ENCODE peak calls at places on chromosome 10, in seven cellular contexts. One of them, this sample, is unnamed.

GRCh38 chr10:107144490-107144889 is 20.0 kb downstream of the SORCS1 start:
- DNase-seq in mesendoderm: peak
- DNase-seq in mesenchymal stem cell: no peak
- DNase-seq in IMR-90: no peak
- DNase-seq in neuronal stem cell: peak
- DNase-seq in H9: peak
- DNase-seq in trophoblast cell: no peak
- DNase-seq in this sample: peak

GRCh38 chr10:3071405-3072198 is 4.3 kb downstream of the PFKP start:
- DNase-seq in mesendoderm: no peak
- DNase-seq in mesenchymal stem cell: peak
- DNase-seq in IMR-90: peak
- DNase-seq in neuronal stem cell: no peak
- DNase-seq in H9: no peak
- DNase-seq in trophoblast cell: peak
- DNase-seq in this sample: no peak

GRCh38 chr10:13845897-13846296 is 259.1 kb downstream of the PRPF18 start:
- DNase-seq in mesendoderm: no peak
- DNase-seq in mesenchymal stem cell: no peak
- DNase-seq in IMR-90: no peak
- DNase-seq in neuronal stem cell: no peak
- DNase-seq in H9: no peak
- DNase-seq in trophoblast cell: no peak
- DNase-seq in this sample: no peak

GRCh38 chr10:987635-987905 is 664 bp upstream of the GTPBP4 start:
- DNase-seq in mesendoderm: peak
- DNase-seq in mesenchymal stem cell: peak
- DNase-seq in IMR-90: peak
- DNase-seq in neuronal stem cell: no peak
- DNase-seq in H9: peak
- DNase-seq in trophoblast cell: peak
- DNase-seq in this sample: no peak

GRCh38 chr10:95729323-95730055 is 26.5 kb upstream of the ENTPD1 start:
- DNase-seq in mesendoderm: peak
- DNase-seq in mesenchymal stem cell: no peak
- DNase-seq in IMR-90: no peak
- DNase-seq in neuronal stem cell: no peak
- DNase-seq in H9: no peak
- DNase-seq in trophoblast cell: no peak
- DNase-seq in this sample: no peak

GRCh38 chr10:29157321-29157720 is 131.5 kb upstream of the LYZL1 start:
- DNase-seq in mesendoderm: no peak
- DNase-seq in mesenchymal stem cell: no peak
- DNase-seq in IMR-90: no peak
- DNase-seq in neuronal stem cell: no peak
- DNase-seq in H9: no peak
- DNase-seq in trophoblast cell: no peak
- DNase-seq in this sample: no peak

GRCh38 chr10:85319150-85319549 is 990.8 kb downstream of the CCSER2 start:
- DNase-seq in mesendoderm: peak
- DNase-seq in mesenchymal stem cell: peak
- DNase-seq in IMR-90: no peak
- DNase-seq in neuronal stem cell: no peak
- DNase-seq in H9: no peak
- DNase-seq in trophoblast cell: no peak
- DNase-seq in this sample: no peak

GRCh38 chr10:128304271-128304670 is 178.0 kb upstream of the MKI67 start:
- DNase-seq in mesendoderm: no peak
- DNase-seq in mesenchymal stem cell: no peak
- DNase-seq in IMR-90: no peak
- DNase-seq in neuronal stem cell: no peak
- DNase-seq in H9: no peak
- DNase-seq in trophoblast cell: no peak
- DNase-seq in this sample: no peak

GRCh38 chr10:30591249-30591670 is 38.3 kb downstream of the LYZL2 start:
- DNase-seq in mesendoderm: peak
- DNase-seq in mesenchymal stem cell: peak
- DNase-seq in IMR-90: peak
- DNase-seq in neuronal stem cell: peak
- DNase-seq in H9: peak
- DNase-seq in trophoblast cell: peak
- DNase-seq in this sample: no peak

GRCh38 chr10:2913531-2913930 is 153.8 kb upstream of the PFKP start:
- DNase-seq in mesendoderm: no peak
- DNase-seq in mesenchymal stem cell: peak
- DNase-seq in IMR-90: no peak
- DNase-seq in neuronal stem cell: no peak
- DNase-seq in H9: no peak
- DNase-seq in trophoblast cell: no peak
- DNase-seq in this sample: no peak

GRCh38 chr10:132350946-132351345 is 19.0 kb downstream of the LRRC27 start:
- DNase-seq in mesendoderm: no peak
- DNase-seq in mesenchymal stem cell: no peak
- DNase-seq in IMR-90: no peak
- DNase-seq in neuronal stem cell: no peak
- DNase-seq in H9: no peak
- DNase-seq in trophoblast cell: no peak
- DNase-seq in this sample: no peak
- H2AK5ac ChIP-seq in mesendoderm: no peak
- H2AK5ac ChIP-seq in mesenchymal stem cell: no peak
- H2AK5ac ChIP-seq in IMR-90: no peak
- H2AK5ac ChIP-seq in neuronal stem cell: peak
- H2AK5ac ChIP-seq in H9: no peak
- H2AK5ac ChIP-seq in trophoblast cell: no peak
- H2AK5ac ChIP-seq in this sample: no peak

GRCh38 chr10:7667262-7668141 is 736 bp upstream of the ITIH5 start:
- DNase-seq in mesendoderm: peak
- DNase-seq in mesenchymal stem cell: no peak
- DNase-seq in IMR-90: no peak
- DNase-seq in neuronal stem cell: peak
- DNase-seq in H9: peak
- DNase-seq in trophoblast cell: peak
- DNase-seq in this sample: no peak

GRCh38 chr10:7671121-7671520 is 4.4 kb upstream of the ITIH5 start:
- DNase-seq in mesendoderm: no peak
- DNase-seq in mesenchymal stem cell: no peak
- DNase-seq in IMR-90: no peak
- DNase-seq in neuronal stem cell: no peak
- DNase-seq in H9: no peak
- DNase-seq in trophoblast cell: no peak
- DNase-seq in this sample: no peak

GRCh38 chr10:7666253-7667023 is at the start of gene ITIH5:
- DNase-seq in mesendoderm: peak
- DNase-seq in mesenchymal stem cell: no peak
- DNase-seq in IMR-90: no peak
- DNase-seq in neuronal stem cell: peak
- DNase-seq in H9: peak
- DNase-seq in trophoblast cell: peak
- DNase-seq in this sample: peak

GRCh38 chr10:7672366-7673134 is 5.8 kb upstream of the ITIH5 start:
- DNase-seq in mesendoderm: peak
- DNase-seq in mesenchymal stem cell: no peak
- DNase-seq in IMR-90: no peak
- DNase-seq in neuronal stem cell: no peak
- DNase-seq in H9: no peak
- DNase-seq in trophoblast cell: peak
- DNase-seq in this sample: no peak

DNA sequence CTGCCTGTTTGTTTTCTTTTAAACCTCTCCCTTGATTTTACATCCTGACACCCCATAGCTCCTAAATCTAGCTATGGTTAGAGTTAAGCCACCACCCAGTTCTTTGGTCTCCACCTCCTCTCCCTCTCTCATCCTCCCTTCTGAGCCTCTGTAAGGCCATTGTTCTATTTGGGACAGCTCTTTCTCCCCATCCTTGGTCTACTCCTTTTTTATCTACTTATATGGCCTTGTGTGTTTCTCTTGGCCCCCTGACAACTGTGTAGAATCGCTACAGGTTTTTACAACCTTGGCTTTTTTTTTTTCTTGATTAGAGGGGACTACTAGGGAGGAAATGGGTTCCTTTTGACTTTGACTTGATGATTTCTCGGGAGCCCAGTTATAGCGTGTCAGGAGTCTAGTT is 3.4 kb upstream of the ITIH5 start:
- DNase-seq in mesendoderm: no peak
- DNase-seq in mesenchymal stem cell: no peak
- DNase-seq in IMR-90: no peak
- DNase-seq in neuronal stem cell: no peak
- DNase-seq in H9: no peak
- DNase-seq in trophoblast cell: no peak
- DNase-seq in this sample: no peak
- H3K18ac ChIP-seq in mesendoderm: no peak
- H3K18ac ChIP-seq in mesenchymal stem cell: no peak
- H3K18ac ChIP-seq in IMR-90: no peak
- H3K18ac ChIP-seq in neuronal stem cell: no peak
- H3K18ac ChIP-seq in H9: no peak
- H3K18ac ChIP-seq in trophoblast cell: no peak
- H3K18ac ChIP-seq in this sample: no peak

DNA sequence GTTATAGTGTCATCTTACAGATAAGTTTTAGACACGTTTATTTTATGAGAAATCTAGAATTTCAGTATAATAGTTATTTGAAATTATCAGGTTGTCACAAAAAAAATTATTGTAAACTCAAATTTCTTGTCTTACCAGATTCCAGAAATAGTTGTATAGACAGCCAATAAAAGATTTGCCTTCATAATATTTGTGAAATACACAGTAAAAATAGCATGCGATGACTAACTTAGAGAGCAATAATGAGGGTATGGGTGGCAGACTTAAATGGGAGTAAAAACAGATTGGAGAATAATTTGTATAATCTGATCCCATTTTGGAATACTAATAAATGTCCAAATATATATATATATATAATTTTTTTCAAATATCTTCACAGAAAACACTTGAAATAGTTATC is 687.5 kb upstream of the LRRTM3 start:
- DNase-seq in mesendoderm: no peak
- DNase-seq in mesenchymal stem cell: no peak
- DNase-seq in IMR-90: no peak
- DNase-seq in neuronal stem cell: no peak
- DNase-seq in H9: no peak
- DNase-seq in trophoblast cell: no peak
- DNase-seq in this sample: no peak
- H2AK5ac ChIP-seq in mesendoderm: no peak
- H2AK5ac ChIP-seq in mesenchymal stem cell: no peak
- H2AK5ac ChIP-seq in IMR-90: no peak
- H2AK5ac ChIP-seq in neuronal stem cell: no peak
- H2AK5ac ChIP-seq in H9: no peak
- H2AK5ac ChIP-seq in trophoblast cell: no peak
- H2AK5ac ChIP-seq in this sample: no peak

DNA sequence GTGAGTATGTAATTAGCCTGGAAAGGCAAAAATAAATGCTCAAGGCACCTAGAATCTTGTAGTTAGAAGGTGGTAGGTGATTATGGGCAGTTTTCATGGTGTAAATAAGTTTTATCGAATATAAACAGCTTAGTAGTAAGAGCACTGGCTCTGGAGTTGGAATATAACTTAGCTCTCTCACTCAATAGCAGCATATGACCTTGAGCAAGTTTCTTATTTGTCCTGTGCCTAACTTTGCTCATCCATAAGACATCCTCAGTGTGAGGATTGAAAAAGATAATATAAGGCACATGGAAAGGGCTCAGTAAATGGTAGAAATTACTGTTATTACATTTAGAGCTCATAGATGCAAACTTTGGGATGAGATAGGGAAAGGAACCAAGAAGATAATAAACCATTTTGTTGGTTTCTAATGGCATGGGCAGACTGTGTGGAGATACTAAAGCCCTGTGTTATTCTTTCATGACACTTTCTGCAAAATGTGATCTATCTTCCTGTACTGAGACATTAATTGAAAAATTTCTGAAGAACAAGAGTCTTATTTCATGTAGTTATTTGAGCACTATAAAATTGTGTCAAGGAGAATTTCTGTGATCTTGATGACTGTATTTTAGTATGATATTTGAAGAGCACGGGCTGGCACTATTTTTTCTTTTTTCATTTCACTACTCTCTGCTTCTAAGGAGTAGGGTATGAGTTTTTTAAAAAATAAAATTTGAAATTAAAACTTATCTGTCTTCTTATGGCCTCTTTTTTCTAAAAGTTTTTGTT is 3.1 kb downstream of the SLK start:
- DNase-seq in mesendoderm: no peak
- DNase-seq in mesenchymal stem cell: no peak
- DNase-seq in IMR-90: no peak
- DNase-seq in neuronal stem cell: no peak
- DNase-seq in H9: no peak
- DNase-seq in trophoblast cell: no peak
- DNase-seq in this sample: no peak
- H3K18ac ChIP-seq in mesendoderm: no peak
- H3K18ac ChIP-seq in mesenchymal stem cell: no peak
- H3K18ac ChIP-seq in IMR-90: no peak
- H3K18ac ChIP-seq in neuronal stem cell: no peak
- H3K18ac ChIP-seq in H9: no peak
- H3K18ac ChIP-seq in trophoblast cell: no peak
- H3K18ac ChIP-seq in this sample: no peak

GRCh38 chr10:78870458-78870857 is 198.3 kb upstream of the ZMIZ1 start:
- DNase-seq in mesendoderm: no peak
- DNase-seq in mesenchymal stem cell: no peak
- DNase-seq in IMR-90: no peak
- DNase-seq in neuronal stem cell: no peak
- DNase-seq in H9: no peak
- DNase-seq in trophoblast cell: no peak
- DNase-seq in this sample: no peak
- H2AK5ac ChIP-seq in mesendoderm: no peak
- H2AK5ac ChIP-seq in mesenchymal stem cell: no peak
- H2AK5ac ChIP-seq in IMR-90: no peak
- H2AK5ac ChIP-seq in neuronal stem cell: no peak
- H2AK5ac ChIP-seq in H9: no peak
- H2AK5ac ChIP-seq in trophoblast cell: no peak
- H2AK5ac ChIP-seq in this sample: no peak